ENCODE peak calls at places on chromosome 11, in seven cellular contexts. One of them, this sample, is unnamed.

GRCh38 chr11:65790104-65790901 is 3.4 kb downstream of the OVOL1 start:
- DNase-seq in upper lobe of right lung: no peak
- DNase-seq in ovary: no peak
- DNase-seq in left lung: no peak
- DNase-seq in endodermal cell: no peak
- DNase-seq in CD4-positive, CD25-positive, alpha-beta regulatory T cell: no peak
- DNase-seq in transverse colon: no peak
- DNase-seq in this sample: no peak

GRCh38 chr11:77650165-77650564 is 12.6 kb upstream of the CLNS1A start:
- DNase-seq in ovary: no peak
- DNase-seq in CD4-positive, CD25-positive, alpha-beta regulatory T cell: no peak
- DNase-seq in transverse colon: no peak
- DNase-seq in endodermal cell: no peak
- DNase-seq in upper lobe of right lung: no peak
- DNase-seq in left lung: no peak
- DNase-seq in this sample: no peak

GRCh38 chr11:2759228-2760195 is 59.7 kb upstream of the KCNQ1OT1 start:
- DNase-seq in endodermal cell: peak; percentile 35
- DNase-seq in ovary: peak; percentile 7
- DNase-seq in transverse colon: peak; percentile 5
- DNase-seq in left lung: peak; percentile 69
- DNase-seq in upper lobe of right lung: peak; percentile 51
- DNase-seq in CD4-positive, CD25-positive, alpha-beta regulatory T cell: no peak
- DNase-seq in this sample: no peak

GRCh38 chr11:91133361-91133760 is 910.5 kb upstream of the CHORDC1 start:
- DNase-seq in upper lobe of right lung: no peak
- DNase-seq in left lung: no peak
- DNase-seq in CD4-positive, CD25-positive, alpha-beta regulatory T cell: no peak
- DNase-seq in endodermal cell: no peak
- DNase-seq in transverse colon: no peak
- DNase-seq in ovary: no peak
- DNase-seq in this sample: no peak

GRCh38 chr11:1111545-1112212 is 37.0 kb downstream of the MUC2 start:
- DNase-seq in ovary: no peak
- DNase-seq in upper lobe of right lung: peak; percentile 29
- DNase-seq in left lung: peak; percentile 24
- DNase-seq in CD4-positive, CD25-positive, alpha-beta regulatory T cell: no peak
- DNase-seq in transverse colon: no peak
- DNase-seq in endodermal cell: peak; percentile 28
- DNase-seq in this sample: no peak

GRCh38 chr11:131674051-131674755 is 303.8 kb downstream of the NTM start:
- DNase-seq in CD4-positive, CD25-positive, alpha-beta regulatory T cell: no peak
- DNase-seq in ovary: peak; percentile 22
- DNase-seq in upper lobe of right lung: peak; percentile 85
- DNase-seq in transverse colon: peak; percentile 56
- DNase-seq in left lung: peak; percentile 92
- DNase-seq in endodermal cell: peak; percentile 94
- DNase-seq in this sample: peak; percentile 70

GRCh38 chr11:102850973-102851745 is 7.8 kb upstream of the MMP3 start:
- DNase-seq in ovary: no peak
- DNase-seq in CD4-positive, CD25-positive, alpha-beta regulatory T cell: no peak
- DNase-seq in endodermal cell: no peak
- DNase-seq in left lung: no peak
- DNase-seq in transverse colon: peak; percentile 15
- DNase-seq in upper lobe of right lung: no peak
- DNase-seq in this sample: no peak

GRCh38 chr11:45163956-45164575 is 17.6 kb downstream of the PRDM11 start:
- DNase-seq in upper lobe of right lung: peak; percentile 42
- DNase-seq in transverse colon: no peak
- DNase-seq in endodermal cell: no peak
- DNase-seq in ovary: no peak
- DNase-seq in left lung: no peak
- DNase-seq in CD4-positive, CD25-positive, alpha-beta regulatory T cell: no peak
- DNase-seq in this sample: peak; percentile 59

GRCh38 chr11:118304809-118305248 is 299 bp downstream of the CD3E start:
- DNase-seq in ovary: no peak
- DNase-seq in endodermal cell: no peak
- DNase-seq in CD4-positive, CD25-positive, alpha-beta regulatory T cell: peak; percentile 79
- DNase-seq in upper lobe of right lung: no peak
- DNase-seq in transverse colon: no peak
- DNase-seq in left lung: no peak
- DNase-seq in this sample: no peak

GRCh38 chr11:65856689-65857499 is 1.1 kb downstream of the CFL1 start:
- DNase-seq in left lung: peak; percentile 96
- DNase-seq in transverse colon: peak; percentile 90
- DNase-seq in CD4-positive, CD25-positive, alpha-beta regulatory T cell: peak; percentile 85
- DNase-seq in endodermal cell: peak; percentile 88
- DNase-seq in upper lobe of right lung: peak; percentile 94
- DNase-seq in ovary: peak; percentile 73
- DNase-seq in this sample: peak; percentile 90

GRCh38 chr11:132430352-132431091 is 1060.1 kb downstream of the NTM start:
- DNase-seq in left lung: no peak
- DNase-seq in endodermal cell: no peak
- DNase-seq in upper lobe of right lung: no peak
- DNase-seq in CD4-positive, CD25-positive, alpha-beta regulatory T cell: no peak
- DNase-seq in transverse colon: no peak
- DNase-seq in ovary: no peak
- DNase-seq in this sample: no peak

GRCh38 chr11:44746894-44747293 is 20.1 kb downstream of the TSPAN18 start:
- DNase-seq in upper lobe of right lung: no peak
- DNase-seq in ovary: no peak
- DNase-seq in CD4-positive, CD25-positive, alpha-beta regulatory T cell: no peak
- DNase-seq in transverse colon: no peak
- DNase-seq in left lung: no peak
- DNase-seq in endodermal cell: peak; percentile 28
- DNase-seq in this sample: no peak

GRCh38 chr11:65132988-65133700 is 1.2 kb downstream of the SYVN1 start:
- DNase-seq in CD4-positive, CD25-positive, alpha-beta regulatory T cell: no peak
- DNase-seq in upper lobe of right lung: peak; percentile 87
- DNase-seq in ovary: no peak
- DNase-seq in endodermal cell: peak; percentile 89
- DNase-seq in transverse colon: peak; percentile 92
- DNase-seq in left lung: peak; percentile 93
- DNase-seq in this sample: no peak

GRCh38 chr11:134956461-134957209 is 544.6 kb upstream of the B3GAT1 start:
- DNase-seq in CD4-positive, CD25-positive, alpha-beta regulatory T cell: no peak
- DNase-seq in left lung: no peak
- DNase-seq in ovary: no peak
- DNase-seq in upper lobe of right lung: no peak
- DNase-seq in transverse colon: no peak
- DNase-seq in endodermal cell: no peak
- DNase-seq in this sample: no peak

GRCh38 chr11:113474362-113475159 is 637 bp downstream of the DRD2 start:
- DNase-seq in left lung: peak; percentile 76
- DNase-seq in endodermal cell: peak; percentile 99
- DNase-seq in upper lobe of right lung: peak; percentile 82
- DNase-seq in transverse colon: peak; percentile 75
- DNase-seq in CD4-positive, CD25-positive, alpha-beta regulatory T cell: peak; percentile 30
- DNase-seq in ovary: peak; percentile 71
- DNase-seq in this sample: peak; percentile 93

GRCh38 chr11:128884703-128885338 is 6.3 kb upstream of the KCNJ5 start:
- DNase-seq in CD4-positive, CD25-positive, alpha-beta regulatory T cell: peak; percentile 63
- DNase-seq in left lung: no peak
- DNase-seq in transverse colon: peak; percentile 76
- DNase-seq in upper lobe of right lung: no peak
- DNase-seq in ovary: peak; percentile 48
- DNase-seq in endodermal cell: peak; percentile 88
- DNase-seq in this sample: peak; percentile 81

GRCh38 chr11:33869511-33870422 is 22.1 kb downstream of the LMO2 start:
- DNase-seq in endodermal cell: peak; percentile 82
- DNase-seq in CD4-positive, CD25-positive, alpha-beta regulatory T cell: no peak
- DNase-seq in left lung: peak; percentile 92
- DNase-seq in upper lobe of right lung: peak; percentile 77
- DNase-seq in ovary: no peak
- DNase-seq in transverse colon: peak; percentile 24
- DNase-seq in this sample: peak; percentile 88

GRCh38 chr11:107799245-107799859 is 59.2 kb downstream of the SLC35F2 start:
- DNase-seq in CD4-positive, CD25-positive, alpha-beta regulatory T cell: peak; percentile 54
- DNase-seq in endodermal cell: peak; percentile 89
- DNase-seq in ovary: peak; percentile 40
- DNase-seq in upper lobe of right lung: peak; percentile 77
- DNase-seq in left lung: no peak
- DNase-seq in transverse colon: peak; percentile 71
- DNase-seq in this sample: peak; percentile 77

GRCh38 chr11:130601141-130601540 is 152.7 kb downstream of the ADAMTS15 start:
- DNase-seq in CD4-positive, CD25-positive, alpha-beta regulatory T cell: no peak
- DNase-seq in transverse colon: peak; percentile 63
- DNase-seq in endodermal cell: peak; percentile 93
- DNase-seq in left lung: no peak
- DNase-seq in upper lobe of right lung: no peak
- DNase-seq in ovary: peak; percentile 36
- DNase-seq in this sample: peak; percentile 54

GRCh38 chr11:119284344-119285157 is 32.4 kb downstream of the MCAM start:
- DNase-seq in CD4-positive, CD25-positive, alpha-beta regulatory T cell: peak; percentile 66
- DNase-seq in ovary: no peak
- DNase-seq in left lung: no peak
- DNase-seq in endodermal cell: no peak
- DNase-seq in transverse colon: no peak
- DNase-seq in upper lobe of right lung: no peak
- DNase-seq in this sample: peak; percentile 54

GRCh38 chr11:75583710-75584658 is 21.9 kb downstream of the SERPINH1 start:
- DNase-seq in upper lobe of right lung: peak; percentile 85
- DNase-seq in CD4-positive, CD25-positive, alpha-beta regulatory T cell: no peak
- DNase-seq in transverse colon: peak; percentile 45
- DNase-seq in ovary: peak; percentile 83
- DNase-seq in left lung: peak; percentile 80
- DNase-seq in endodermal cell: peak; percentile 91
- DNase-seq in this sample: peak; percentile 84

GRCh38 chr11:11909727-11910126 is 68.0 kb downstream of the USP47 start:
- DNase-seq in left lung: no peak
- DNase-seq in transverse colon: no peak
- DNase-seq in CD4-positive, CD25-positive, alpha-beta regulatory T cell: no peak
- DNase-seq in ovary: no peak
- DNase-seq in endodermal cell: no peak
- DNase-seq in upper lobe of right lung: no peak
- DNase-seq in this sample: no peak

GRCh38 chr11:2519879-2520735 is 75.3 kb downstream of the KCNQ1 start:
- DNase-seq in transverse colon: peak; percentile 5
- DNase-seq in CD4-positive, CD25-positive, alpha-beta regulatory T cell: no peak
- DNase-seq in left lung: peak; percentile 69
- DNase-seq in upper lobe of right lung: peak; percentile 56
- DNase-seq in endodermal cell: peak; percentile 54
- DNase-seq in ovary: peak; percentile 6
- DNase-seq in this sample: no peak

GRCh38 chr11:123195182-123196059 is at the start of gene CLMP:
- DNase-seq in left lung: peak; percentile 84
- DNase-seq in ovary: peak; percentile 75
- DNase-seq in endodermal cell: peak; percentile 88
- DNase-seq in transverse colon: peak; percentile 53
- DNase-seq in CD4-positive, CD25-positive, alpha-beta regulatory T cell: no peak
- DNase-seq in upper lobe of right lung: peak; percentile 76
- DNase-seq in this sample: peak; percentile 77
- H3K4me3 ChIP-seq in left lung: peak within 1 kb of the TSS; percentile 31
- H3K4me3 ChIP-seq in ovary: peak within 1 kb of the TSS; percentile 65
- H3K4me3 ChIP-seq in endodermal cell: peak within 1 kb of the TSS; percentile 88
- H3K4me3 ChIP-seq in transverse colon: peak within 1 kb of the TSS; percentile 51
- H3K4me3 ChIP-seq in CD4-positive, CD25-positive, alpha-beta regulatory T cell: no peak within 1 kb of the TSS
- H3K4me3 ChIP-seq in upper lobe of right lung: peak within 1 kb of the TSS; percentile 43
- H3K4me3 ChIP-seq in this sample: peak within 1 kb of the TSS; percentile 53

GRCh38 chr11:12968836-12969235 is 40.3 kb upstream of the RASSF10 start:
- DNase-seq in upper lobe of right lung: no peak
- DNase-seq in ovary: no peak
- DNase-seq in left lung: no peak
- DNase-seq in endodermal cell: no peak
- DNase-seq in CD4-positive, CD25-positive, alpha-beta regulatory T cell: no peak
- DNase-seq in transverse colon: no peak
- DNase-seq in this sample: no peak
- H3K27ac ChIP-seq in upper lobe of right lung: no peak overlapping the region
- H3K27ac ChIP-seq in ovary: no peak overlapping the region
- H3K27ac ChIP-seq in left lung: no peak overlapping the region
- H3K27ac ChIP-seq in endodermal cell: no peak overlapping the region
- H3K27ac ChIP-seq in CD4-positive, CD25-positive, alpha-beta regulatory T cell: no peak overlapping the region
- H3K27ac ChIP-seq in transverse colon: no peak overlapping the region
- H3K27ac ChIP-seq in this sample: no peak overlapping the region

DNA sequence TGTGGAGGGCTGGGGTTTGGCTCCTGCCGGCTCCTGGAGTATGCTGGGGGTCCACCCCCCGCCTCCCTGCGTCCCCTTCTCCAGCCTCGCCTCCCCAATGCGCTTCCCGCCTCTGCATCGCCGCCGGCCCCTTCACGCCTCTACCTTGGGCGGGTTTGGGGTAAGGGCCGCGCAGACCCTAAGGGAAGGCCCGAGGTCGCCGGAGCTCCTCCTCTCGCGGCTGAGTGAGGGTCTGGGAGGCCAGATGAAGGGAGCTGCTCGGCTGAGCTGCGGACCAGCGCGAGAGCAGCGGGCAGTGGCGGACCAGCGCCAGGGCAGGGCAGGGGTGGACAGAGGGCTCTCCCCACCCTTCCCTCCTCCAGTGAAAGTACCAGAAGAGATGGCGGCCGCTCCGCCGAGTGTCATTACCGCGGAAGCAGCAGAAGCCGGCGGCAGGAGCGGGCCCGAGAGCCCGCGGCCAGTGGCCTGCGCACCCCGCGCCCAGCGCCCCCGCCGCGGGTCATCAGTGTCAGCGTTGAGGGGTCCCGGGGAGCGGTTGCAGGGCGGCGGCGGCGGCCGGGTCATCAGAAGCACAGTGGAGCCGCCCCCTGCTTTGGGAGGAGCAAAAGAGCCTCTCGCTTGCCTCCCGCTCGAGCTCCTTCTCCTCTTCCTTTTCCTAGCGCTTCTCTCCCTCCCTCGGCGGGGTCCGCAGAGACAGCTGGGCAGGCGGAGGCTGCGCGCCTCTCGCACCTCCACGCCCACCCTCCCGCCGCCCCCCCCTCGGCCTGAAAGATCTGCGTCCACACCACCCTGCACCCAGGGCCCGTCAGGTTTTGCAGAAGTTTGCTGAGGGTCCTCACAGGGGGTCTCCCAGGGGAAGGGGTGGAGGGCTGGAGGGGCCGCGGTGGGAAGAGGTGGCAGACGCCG is 255.7 kb upstream of the CADM1 start:
- DNase-seq in left lung: peak; percentile 85
- DNase-seq in endodermal cell: peak; percentile 80
- DNase-seq in ovary: peak; percentile 32
- DNase-seq in transverse colon: peak; percentile 12
- DNase-seq in CD4-positive, CD25-positive, alpha-beta regulatory T cell: no peak
- DNase-seq in upper lobe of right lung: peak; percentile 66
- DNase-seq in this sample: no peak
- H3K4me3 ChIP-seq in left lung: peak overlapping the region; percentile 55
- H3K4me3 ChIP-seq in endodermal cell: peak overlapping the region; percentile 71
- H3K4me3 ChIP-seq in ovary: peak overlapping the region; percentile 51
- H3K4me3 ChIP-seq in transverse colon: peak overlapping the region; percentile 67
- H3K4me3 ChIP-seq in CD4-positive, CD25-positive, alpha-beta regulatory T cell: no peak overlapping the region
- H3K4me3 ChIP-seq in upper lobe of right lung: peak overlapping the region; percentile 68
- H3K4me3 ChIP-seq in this sample: peak overlapping the region; percentile 23

DNA sequence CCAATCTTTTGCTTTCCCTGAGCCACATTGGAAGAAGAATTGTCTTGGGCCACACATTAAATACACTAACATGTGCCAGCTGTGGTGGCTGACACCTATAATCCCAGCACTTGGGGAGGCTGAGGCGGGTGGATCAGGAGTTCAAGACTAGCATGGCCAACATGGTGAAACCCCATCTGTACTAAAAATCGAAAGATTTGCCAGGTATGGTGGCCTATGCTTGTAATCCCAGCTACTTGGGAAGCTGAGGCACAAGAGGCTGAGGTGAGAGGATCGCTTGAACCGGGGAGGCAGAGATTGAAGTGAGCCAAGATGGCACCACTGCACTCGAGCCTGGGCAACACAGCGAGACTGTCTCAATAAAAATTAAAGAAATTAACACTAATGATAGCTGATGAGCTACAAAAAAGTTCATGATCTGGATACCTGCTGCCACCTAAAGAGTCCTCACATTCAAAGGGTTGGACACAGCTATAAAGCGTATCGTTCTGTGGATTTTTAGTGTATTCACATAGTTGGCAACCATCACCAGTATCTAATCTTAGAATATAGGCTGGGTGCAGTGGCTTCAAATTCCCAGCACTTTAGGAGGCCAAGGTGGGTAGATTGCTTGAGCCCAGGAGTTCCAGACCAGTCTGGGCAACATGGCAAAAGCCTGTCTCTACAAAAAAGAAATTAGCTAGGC is 3.4 kb upstream of the LDHC start:
- DNase-seq in ovary: no peak
- DNase-seq in upper lobe of right lung: no peak
- DNase-seq in CD4-positive, CD25-positive, alpha-beta regulatory T cell: no peak
- DNase-seq in transverse colon: no peak
- DNase-seq in left lung: no peak
- DNase-seq in endodermal cell: no peak
- DNase-seq in this sample: no peak
- H3K27ac ChIP-seq in ovary: no peak overlapping the region
- H3K27ac ChIP-seq in upper lobe of right lung: no peak overlapping the region
- H3K27ac ChIP-seq in CD4-positive, CD25-positive, alpha-beta regulatory T cell: no peak overlapping the region
- H3K27ac ChIP-seq in transverse colon: no peak overlapping the region
- H3K27ac ChIP-seq in left lung: no peak overlapping the region
- H3K27ac ChIP-seq in endodermal cell: no peak overlapping the region
- H3K27ac ChIP-seq in this sample: no peak overlapping the region

This sample was measured in A673.